ENCODE peak calls at places on chromosomes 2 and 18, in seven cellular contexts. One of them, this sample, is unnamed.

GRCh38 chr18:49625021-49625691 is 63.3 kb downstream of the LIPG start:
- DNase-seq in right lobe of liver: no peak
- DNase-seq in effector memory CD8-positive, alpha-beta T cell: no peak
- DNase-seq in neural crest cell: no peak
- DNase-seq in KG1: no peak
- DNase-seq in SIG-M5: no peak
- DNase-seq in HCT116: no peak
- DNase-seq in this sample: no peak

GRCh38 chr2:208249241-208249640 is 5.6 kb downstream of the IDH1 start:
- DNase-seq in right lobe of liver: no peak
- DNase-seq in KG1: no peak
- DNase-seq in neural crest cell: no peak
- DNase-seq in effector memory CD8-positive, alpha-beta T cell: no peak
- DNase-seq in SIG-M5: no peak
- DNase-seq in HCT116: no peak
- DNase-seq in this sample: no peak

GRCh38 chr18:23107718-23108117 is 27.6 kb upstream of the CABLES1 start:
- DNase-seq in SIG-M5: no peak
- DNase-seq in right lobe of liver: no peak
- DNase-seq in HCT116: no peak
- DNase-seq in effector memory CD8-positive, alpha-beta T cell: no peak
- DNase-seq in neural crest cell: no peak
- DNase-seq in KG1: no peak
- DNase-seq in this sample: no peak

GRCh38 chr2:212940816-212941215 is 210.6 kb downstream of the IKZF2 start:
- DNase-seq in HCT116: peak; percentile 51
- DNase-seq in effector memory CD8-positive, alpha-beta T cell: no peak
- DNase-seq in right lobe of liver: no peak
- DNase-seq in neural crest cell: no peak
- DNase-seq in KG1: no peak
- DNase-seq in SIG-M5: no peak
- DNase-seq in this sample: peak; percentile 45

GRCh38 chr18:5890261-5890605 is 5.1 kb downstream of the TMEM200C start:
- DNase-seq in right lobe of liver: peak; percentile 60
- DNase-seq in effector memory CD8-positive, alpha-beta T cell: no peak
- DNase-seq in SIG-M5: no peak
- DNase-seq in HCT116: no peak
- DNase-seq in neural crest cell: no peak
- DNase-seq in KG1: no peak
- DNase-seq in this sample: no peak

GRCh38 chr2:26982102-26982742 is 11.8 kb downstream of the MAPRE3 start:
- DNase-seq in neural crest cell: no peak
- DNase-seq in SIG-M5: no peak
- DNase-seq in right lobe of liver: peak; percentile 85
- DNase-seq in KG1: no peak
- DNase-seq in HCT116: peak; percentile 36
- DNase-seq in effector memory CD8-positive, alpha-beta T cell: peak; percentile 11
- DNase-seq in this sample: peak; percentile 82

GRCh38 chr18:48108136-48108535 is 177.7 kb upstream of the SMAD2 start:
- DNase-seq in effector memory CD8-positive, alpha-beta T cell: no peak
- DNase-seq in KG1: no peak
- DNase-seq in HCT116: no peak
- DNase-seq in SIG-M5: no peak
- DNase-seq in right lobe of liver: no peak
- DNase-seq in neural crest cell: no peak
- DNase-seq in this sample: no peak

GRCh38 chr2:234795272-234795920 is 156.4 kb upstream of the SH3BP4 start:
- DNase-seq in SIG-M5: no peak
- DNase-seq in neural crest cell: no peak
- DNase-seq in HCT116: no peak
- DNase-seq in effector memory CD8-positive, alpha-beta T cell: no peak
- DNase-seq in right lobe of liver: no peak
- DNase-seq in KG1: no peak
- DNase-seq in this sample: no peak

GRCh38 chr18:23943903-23944624 is 70.5 kb upstream of the TTC39C start:
- DNase-seq in HCT116: no peak
- DNase-seq in right lobe of liver: no peak
- DNase-seq in effector memory CD8-positive, alpha-beta T cell: no peak
- DNase-seq in SIG-M5: no peak
- DNase-seq in neural crest cell: no peak
- DNase-seq in KG1: no peak
- DNase-seq in this sample: no peak

GRCh38 chr2:150485871-150486538 is 1.5 kb downstream of the RND3 start:
- DNase-seq in KG1: no peak
- DNase-seq in SIG-M5: no peak
- DNase-seq in right lobe of liver: peak; percentile 80
- DNase-seq in neural crest cell: peak; percentile 51
- DNase-seq in HCT116: peak; percentile 73
- DNase-seq in effector memory CD8-positive, alpha-beta T cell: no peak
- DNase-seq in this sample: peak; percentile 80

GRCh38 chr2:62692225-62692624 is 13.3 kb upstream of the EHBP1 start:
- DNase-seq in effector memory CD8-positive, alpha-beta T cell: no peak
- DNase-seq in HCT116: no peak
- DNase-seq in right lobe of liver: no peak
- DNase-seq in KG1: no peak
- DNase-seq in neural crest cell: no peak
- DNase-seq in SIG-M5: no peak
- DNase-seq in this sample: no peak

GRCh38 chr18:77054288-77054605 is 78.3 kb downstream of the MBP start:
- DNase-seq in effector memory CD8-positive, alpha-beta T cell: no peak
- DNase-seq in HCT116: no peak
- DNase-seq in right lobe of liver: no peak
- DNase-seq in neural crest cell: no peak
- DNase-seq in KG1: no peak
- DNase-seq in SIG-M5: no peak
- DNase-seq in this sample: no peak

GRCh38 chr2:672606-672905 is 4.7 kb downstream of the TMEM18 start:
- DNase-seq in effector memory CD8-positive, alpha-beta T cell: no peak
- DNase-seq in neural crest cell: no peak
- DNase-seq in SIG-M5: no peak
- DNase-seq in HCT116: no peak
- DNase-seq in KG1: no peak
- DNase-seq in right lobe of liver: no peak
- DNase-seq in this sample: no peak

GRCh38 chr2:240835528-240835927 is 15.5 kb upstream of the KIF1A start:
- DNase-seq in HCT116: no peak
- DNase-seq in SIG-M5: no peak
- DNase-seq in KG1: no peak
- DNase-seq in effector memory CD8-positive, alpha-beta T cell: no peak
- DNase-seq in neural crest cell: no peak
- DNase-seq in right lobe of liver: no peak
- DNase-seq in this sample: no peak

GRCh38 chr2:85971369-85971768 is 82.6 kb upstream of the ST3GAL5 start:
- DNase-seq in neural crest cell: no peak
- DNase-seq in KG1: no peak
- DNase-seq in right lobe of liver: no peak
- DNase-seq in HCT116: no peak
- DNase-seq in SIG-M5: no peak
- DNase-seq in effector memory CD8-positive, alpha-beta T cell: no peak
- DNase-seq in this sample: no peak

GRCh38 chr2:220835563-220835962 is 736.5 kb downstream of the EPHA4 start:
- DNase-seq in KG1: no peak
- DNase-seq in right lobe of liver: no peak
- DNase-seq in neural crest cell: no peak
- DNase-seq in HCT116: no peak
- DNase-seq in SIG-M5: no peak
- DNase-seq in effector memory CD8-positive, alpha-beta T cell: no peak
- DNase-seq in this sample: no peak

GRCh38 chr2:234873828-234874173 is 78.0 kb upstream of the SH3BP4 start:
- DNase-seq in KG1: no peak
- DNase-seq in neural crest cell: no peak
- DNase-seq in effector memory CD8-positive, alpha-beta T cell: no peak
- DNase-seq in HCT116: no peak
- DNase-seq in right lobe of liver: no peak
- DNase-seq in SIG-M5: no peak
- DNase-seq in this sample: peak; percentile 20

GRCh38 chr2:67448648-67449047 is 51.5 kb downstream of the ETAA1 start:
- DNase-seq in KG1: no peak
- DNase-seq in effector memory CD8-positive, alpha-beta T cell: no peak
- DNase-seq in neural crest cell: no peak
- DNase-seq in HCT116: no peak
- DNase-seq in right lobe of liver: no peak
- DNase-seq in SIG-M5: no peak
- DNase-seq in this sample: no peak

GRCh38 chr2:84077504-84077903 is 381.6 kb downstream of the SUCLG1 start:
- DNase-seq in right lobe of liver: no peak
- DNase-seq in SIG-M5: no peak
- DNase-seq in KG1: peak; percentile 1
- DNase-seq in neural crest cell: peak; percentile 29
- DNase-seq in HCT116: peak; percentile 16
- DNase-seq in effector memory CD8-positive, alpha-beta T cell: no peak
- DNase-seq in this sample: no peak

GRCh38 chr2:150482667-150483260 is 4.7 kb downstream of the RND3 start:
- DNase-seq in SIG-M5: no peak
- DNase-seq in effector memory CD8-positive, alpha-beta T cell: no peak
- DNase-seq in HCT116: no peak
- DNase-seq in right lobe of liver: no peak
- DNase-seq in KG1: no peak
- DNase-seq in neural crest cell: no peak
- DNase-seq in this sample: no peak

GRCh38 chr2:111972955-111973565 is 74.7 kb downstream of the MERTK start:
- DNase-seq in HCT116: no peak
- DNase-seq in effector memory CD8-positive, alpha-beta T cell: no peak
- DNase-seq in neural crest cell: no peak
- DNase-seq in SIG-M5: no peak
- DNase-seq in right lobe of liver: no peak
- DNase-seq in KG1: no peak
- DNase-seq in this sample: no peak

GRCh38 chr2:237505188-237505939 is 18.3 kb downstream of the MLPH start:
- DNase-seq in right lobe of liver: no peak
- DNase-seq in KG1: no peak
- DNase-seq in SIG-M5: no peak
- DNase-seq in neural crest cell: no peak
- DNase-seq in effector memory CD8-positive, alpha-beta T cell: no peak
- DNase-seq in HCT116: no peak
- DNase-seq in this sample: no peak

GRCh38 chr2:71534201-71534600 is 80.8 kb downstream of the DYSF start:
- DNase-seq in HCT116: no peak
- DNase-seq in right lobe of liver: no peak
- DNase-seq in KG1: no peak
- DNase-seq in SIG-M5: no peak
- DNase-seq in effector memory CD8-positive, alpha-beta T cell: no peak
- DNase-seq in neural crest cell: no peak
- DNase-seq in this sample: no peak

GRCh38 chr2:27959496-27959895 is 69.0 kb downstream of the BABAM2 start:
- DNase-seq in SIG-M5: peak; percentile 59
- DNase-seq in right lobe of liver: no peak
- DNase-seq in HCT116: no peak
- DNase-seq in effector memory CD8-positive, alpha-beta T cell: no peak
- DNase-seq in KG1: peak; percentile 34
- DNase-seq in neural crest cell: no peak
- DNase-seq in this sample: peak; percentile 22

GRCh38 chr2:82837588-82838304 is 1621.3 kb downstream of the SUCLG1 start:
- DNase-seq in KG1: no peak
- DNase-seq in right lobe of liver: no peak
- DNase-seq in effector memory CD8-positive, alpha-beta T cell: no peak
- DNase-seq in HCT116: peak; percentile 13
- DNase-seq in neural crest cell: no peak
- DNase-seq in SIG-M5: peak; percentile 14
- DNase-seq in this sample: no peak

GRCh38 chr18:32389868-32390267 is 80.8 kb downstream of the GAREM1 start:
- DNase-seq in SIG-M5: no peak
- DNase-seq in KG1: no peak
- DNase-seq in neural crest cell: no peak
- DNase-seq in HCT116: no peak
- DNase-seq in effector memory CD8-positive, alpha-beta T cell: no peak
- DNase-seq in right lobe of liver: peak; percentile 80
- DNase-seq in this sample: peak; percentile 80

GRCh38 chr2:67650292-67651133 is 253.4 kb downstream of the ETAA1 start:
- DNase-seq in HCT116: peak; percentile 6
- DNase-seq in KG1: peak; percentile 14
- DNase-seq in SIG-M5: no peak
- DNase-seq in effector memory CD8-positive, alpha-beta T cell: no peak
- DNase-seq in neural crest cell: peak; percentile 62
- DNase-seq in right lobe of liver: peak; percentile 56
- DNase-seq in this sample: peak; percentile 83

GRCh38 chr2:130165293-130166016 is 15.9 kb downstream of the SMPD4 start:
- DNase-seq in KG1: no peak
- DNase-seq in HCT116: no peak
- DNase-seq in neural crest cell: no peak
- DNase-seq in right lobe of liver: no peak
- DNase-seq in SIG-M5: no peak
- DNase-seq in effector memory CD8-positive, alpha-beta T cell: no peak
- DNase-seq in this sample: no peak

GRCh38 chr2:15059870-15060617 is 427.5 kb downstream of the LRATD1 start:
- DNase-seq in SIG-M5: no peak
- DNase-seq in HCT116: no peak
- DNase-seq in effector memory CD8-positive, alpha-beta T cell: no peak
- DNase-seq in neural crest cell: no peak
- DNase-seq in right lobe of liver: no peak
- DNase-seq in KG1: no peak
- DNase-seq in this sample: no peak

GRCh38 chr2:73920577-73921545 is 5.8 kb upstream of the DGUOK start:
- DNase-seq in HCT116: peak; percentile 32
- DNase-seq in neural crest cell: peak; percentile 22
- DNase-seq in effector memory CD8-positive, alpha-beta T cell: no peak
- DNase-seq in SIG-M5: no peak
- DNase-seq in KG1: no peak
- DNase-seq in right lobe of liver: no peak
- DNase-seq in this sample: peak; percentile 47

GRCh38 chr2:152350155-152350679 is 15.2 kb downstream of the FMNL2 start:
- DNase-seq in SIG-M5: no peak
- DNase-seq in KG1: no peak
- DNase-seq in HCT116: no peak
- DNase-seq in neural crest cell: no peak
- DNase-seq in right lobe of liver: no peak
- DNase-seq in effector memory CD8-positive, alpha-beta T cell: no peak
- DNase-seq in this sample: no peak

GRCh38 chr2:188380280-188380679 is 88.6 kb downstream of the GULP1 start:
- DNase-seq in neural crest cell: no peak
- DNase-seq in KG1: no peak
- DNase-seq in right lobe of liver: no peak
- DNase-seq in effector memory CD8-positive, alpha-beta T cell: no peak
- DNase-seq in HCT116: no peak
- DNase-seq in SIG-M5: no peak
- DNase-seq in this sample: no peak

GRCh38 chr2:233352141-233352842 is 2.0 kb upstream of the DGKD start:
- DNase-seq in neural crest cell: no peak
- DNase-seq in effector memory CD8-positive, alpha-beta T cell: no peak
- DNase-seq in KG1: no peak
- DNase-seq in HCT116: no peak
- DNase-seq in SIG-M5: no peak
- DNase-seq in right lobe of liver: no peak
- DNase-seq in this sample: no peak

GRCh38 chr2:54871457-54872103 is 148.1 kb downstream of the EML6 start:
- DNase-seq in neural crest cell: no peak
- DNase-seq in KG1: no peak
- DNase-seq in HCT116: no peak
- DNase-seq in SIG-M5: peak; percentile 24
- DNase-seq in right lobe of liver: no peak
- DNase-seq in effector memory CD8-positive, alpha-beta T cell: no peak
- DNase-seq in this sample: no peak

GRCh38 chr2:42371621-42372473 is 10.8 kb upstream of the COX7A2L start:
- DNase-seq in effector memory CD8-positive, alpha-beta T cell: no peak
- DNase-seq in KG1: no peak
- DNase-seq in HCT116: no peak
- DNase-seq in neural crest cell: no peak
- DNase-seq in right lobe of liver: no peak
- DNase-seq in SIG-M5: no peak
- DNase-seq in this sample: no peak

GRCh38 chr2:201858781-201859180 is 52.4 kb downstream of the CDK15 start:
- DNase-seq in KG1: no peak
- DNase-seq in effector memory CD8-positive, alpha-beta T cell: no peak
- DNase-seq in right lobe of liver: no peak
- DNase-seq in neural crest cell: peak; percentile 45
- DNase-seq in SIG-M5: no peak
- DNase-seq in HCT116: no peak
- DNase-seq in this sample: peak; percentile 47

GRCh38 chr2:28976584-28976983 is 4.5 kb upstream of the TOGARAM2 start:
- DNase-seq in HCT116: no peak
- DNase-seq in effector memory CD8-positive, alpha-beta T cell: no peak
- DNase-seq in right lobe of liver: no peak
- DNase-seq in SIG-M5: no peak
- DNase-seq in KG1: no peak
- DNase-seq in neural crest cell: no peak
- DNase-seq in this sample: no peak

GRCh38 chr2:168089200-168089599 is 158.2 kb downstream of the STK39 start:
- DNase-seq in effector memory CD8-positive, alpha-beta T cell: no peak
- DNase-seq in right lobe of liver: no peak
- DNase-seq in HCT116: no peak
- DNase-seq in SIG-M5: no peak
- DNase-seq in neural crest cell: no peak
- DNase-seq in KG1: no peak
- DNase-seq in this sample: no peak